ENCODE peak calls at places on chromosomes 6 and 20, in seven cellular contexts. R is HT-29, F is astrocyte of the spinal cord, G is WTC11, Y is GM23338, Q is bronchial epithelial cell, Z is heart left ventricle. O is an unnamed sample.
A peak's percentile ranks its signal among the peaks of the same experiment; 100 is the strongest.

GRCh38 chr6:23176883-23177282 is 607.5 kb downstream of the HDGFL1 start:
- DNase-seq in R (no peak), F (no peak), G (peak; percentile 15), Y (peak; percentile 16), Q (no peak), Z (no peak), O (no peak)

GRCh38 chr6:52981215-52981910 is 13.7 kb downstream of the GSTA4 start:
- DNase-seq in R (no peak), F (no peak), G (no peak), Y (no peak), Q (no peak), Z (no peak), O (no peak)

GRCh38 chr6:142735182-142735581 is 209.8 kb downstream of the HIVEP2 start:
- DNase-seq in R (peak; percentile 31), F (no peak), G (no peak), Y (no peak), Q (no peak), Z (no peak), O (no peak)

GRCh38 chr6:67889682-67889995 is 745.4 kb upstream of the ADGRB3 start:
- DNase-seq in R (no peak), F (no peak), G (no peak), Y (no peak), Q (no peak), Z (no peak), O (no peak)

GRCh38 chr20:11851646-11852045 is 66.0 kb upstream of the BTBD3 start:
- DNase-seq in R (no peak), F (peak; percentile 27), G (no peak), Y (no peak), Q (peak; percentile 79), Z (no peak), O (no peak)

GRCh38 chr20:9617062-9617461 is 102.7 kb downstream of the LAMP5 start:
- DNase-seq in R (peak; percentile 56), F (peak; percentile 67), G (peak; percentile 61), Y (peak; percentile 90), Q (peak; percentile 51), Z (peak; percentile 54), O (no peak)

GRCh38 chr6:3538536-3538935 is 81.7 kb upstream of the SLC22A23 start:
- DNase-seq in R (no peak), F (no peak), G (no peak), Y (no peak), Q (no peak), Z (no peak), O (no peak)

GRCh38 chr20:47280228-47280627 is 76.3 kb downstream of the ZMYND8 start:
- DNase-seq in R (no peak), F (no peak), G (no peak), Y (no peak), Q (no peak), Z (no peak), O (no peak)

GRCh38 chr6:163260111-163260895 is 154.2 kb upstream of the QKI start:
- DNase-seq in R (no peak), F (peak; percentile 22), G (peak; percentile 60), Y (peak; percentile 94), Q (no peak), Z (peak; percentile 47), O (no peak)

GRCh38 chr20:48180039-48180438 is 394.8 kb upstream of the SULF2 start:
- DNase-seq in R (peak; percentile 37), F (peak; percentile 19), G (no peak), Y (no peak), Q (peak; percentile 85), Z (no peak), O (no peak)

GRCh38 chr6:98905759-98906158 is 42.0 kb downstream of the FBXL4 start:
- DNase-seq in R (no peak), F (no peak), G (no peak), Y (no peak), Q (peak; percentile 22), Z (no peak), O (no peak)

GRCh38 chr6:37809144-37809543 is 10.4 kb upstream of the ZFAND3 start:
- DNase-seq in R (no peak), F (peak; percentile 81), G (no peak), Y (no peak), Q (peak; percentile 37), Z (peak; percentile 57), O (no peak)

GRCh38 chr6:2450546-2450945 is 205.1 kb upstream of the GMDS start:
- DNase-seq in R (peak; percentile 77), F (no peak), G (no peak), Y (no peak), Q (peak; percentile 23), Z (peak; percentile 83), O (no peak)

GRCh38 chr6:145809785-145810184 is 4.8 kb downstream of the FBXO30 start:
- DNase-seq in R (no peak), F (no peak), G (no peak), Y (no peak), Q (no peak), Z (no peak), O (no peak)

GRCh38 chr6:169619650-169620049 is 82.2 kb downstream of the WDR27 start:
- DNase-seq in R (peak; percentile 16), F (no peak), G (no peak), Y (peak; percentile 26), Q (peak; percentile 74), Z (no peak), O (peak; percentile 52)

GRCh38 chr20:12012241-12013222 is 94.8 kb downstream of the BTBD3 start:
- DNase-seq in R (peak; percentile 86), F (peak; percentile 48), G (peak; percentile 65), Y (peak; percentile 85), Q (peak; percentile 58), Z (no peak), O (no peak)

GRCh38 chr6:96211341-96211740 is 195.6 kb downstream of the FUT9 start:
- DNase-seq in R (no peak), F (no peak), G (no peak), Y (no peak), Q (no peak), Z (no peak), O (no peak)

GRCh38 chr20:63754008-63754407 is 14.4 kb downstream of the SLC2A4RG start:
- DNase-seq in R (no peak), F (no peak), G (no peak), Y (peak; percentile 33), Q (no peak), Z (no peak), O (no peak)

GRCh38 chr6:126002755-126003390 is 16.5 kb downstream of the TRMT11 start:
- DNase-seq in R (no peak), F (no peak), G (no peak), Y (no peak), Q (no peak), Z (no peak), O (no peak)

GRCh38 chr6:139091859-139092258 is 43.0 kb upstream of the HECA start:
- DNase-seq in R (no peak), F (no peak), G (no peak), Y (no peak), Q (no peak), Z (no peak), O (no peak)

O was measured in epithelial cell of prostate.